ENCODE peak calls at places on chromosomes 5 and 9, in seven cellular contexts. One of them, this sample, is unnamed.

GRCh38 chr5:67026278-67026677 is 170.3 kb downstream of the CD180 start:
- DNase-seq in mammary epithelial cell: no peak
- DNase-seq in GM13976: no peak
- DNase-seq in Caco-2: no peak
- DNase-seq in GM10248: no peak
- DNase-seq in A549: no peak
- DNase-seq in HepG2: no peak
- DNase-seq in this sample: no peak

GRCh38 chr5:142644640-142645361 is 41.1 kb downstream of the FGF1 start:
- DNase-seq in mammary epithelial cell: peak; percentile 99
- DNase-seq in GM13976: no peak
- DNase-seq in Caco-2: no peak
- DNase-seq in GM10248: no peak
- DNase-seq in A549: peak; percentile 85
- DNase-seq in HepG2: no peak
- DNase-seq in this sample: no peak

GRCh38 chr5:154358410-154359221 is 87.2 kb upstream of the SAP30L start:
- DNase-seq in mammary epithelial cell: no peak
- DNase-seq in GM13976: no peak
- DNase-seq in Caco-2: no peak
- DNase-seq in GM10248: no peak
- DNase-seq in A549: no peak
- DNase-seq in HepG2: no peak
- DNase-seq in this sample: no peak

GRCh38 chr9:91890662-91891061 is 59.4 kb downstream of the ROR2 start:
- DNase-seq in mammary epithelial cell: no peak
- DNase-seq in GM13976: no peak
- DNase-seq in Caco-2: no peak
- DNase-seq in GM10248: no peak
- DNase-seq in A549: no peak
- DNase-seq in HepG2: no peak
- DNase-seq in this sample: no peak

GRCh38 chr5:35009657-35010056 is 38.1 kb downstream of the AGXT2 start:
- DNase-seq in mammary epithelial cell: no peak
- DNase-seq in GM13976: no peak
- DNase-seq in Caco-2: no peak
- DNase-seq in GM10248: no peak
- DNase-seq in A549: no peak
- DNase-seq in HepG2: no peak
- DNase-seq in this sample: no peak

GRCh38 chr5:5341531-5342292 is 80.8 kb upstream of the ICE1 start:
- DNase-seq in mammary epithelial cell: peak; percentile 40
- DNase-seq in GM13976: no peak
- DNase-seq in Caco-2: no peak
- DNase-seq in GM10248: no peak
- DNase-seq in A549: no peak
- DNase-seq in HepG2: no peak
- DNase-seq in this sample: no peak

GRCh38 chr9:121280715-121281613 is 13.0 kb downstream of the GSN start:
- DNase-seq in mammary epithelial cell: no peak
- DNase-seq in GM13976: no peak
- DNase-seq in Caco-2: no peak
- DNase-seq in GM10248: no peak
- DNase-seq in A549: no peak
- DNase-seq in HepG2: peak; percentile 80
- DNase-seq in this sample: no peak

GRCh38 chr5:1476181-1476966 is 31.1 kb upstream of the SLC6A3 start:
- DNase-seq in mammary epithelial cell: no peak
- DNase-seq in GM13976: no peak
- DNase-seq in Caco-2: no peak
- DNase-seq in GM10248: no peak
- DNase-seq in A549: no peak
- DNase-seq in HepG2: no peak
- DNase-seq in this sample: no peak

GRCh38 chr5:174491761-174492350 is 232.5 kb upstream of the MSX2 start:
- DNase-seq in mammary epithelial cell: no peak
- DNase-seq in GM13976: no peak
- DNase-seq in Caco-2: no peak
- DNase-seq in GM10248: no peak
- DNase-seq in A549: no peak
- DNase-seq in HepG2: no peak
- DNase-seq in this sample: no peak

GRCh38 chr9:99004717-99005460 is 61.2 kb downstream of the COL15A1 start:
- DNase-seq in mammary epithelial cell: no peak
- DNase-seq in GM13976: no peak
- DNase-seq in Caco-2: no peak
- DNase-seq in GM10248: no peak
- DNase-seq in A549: no peak
- DNase-seq in HepG2: no peak
- DNase-seq in this sample: no peak

GRCh38 chr9:69412741-69413150 is 87.7 kb downstream of the ENTREP1 start:
- DNase-seq in mammary epithelial cell: peak; percentile 32
- DNase-seq in GM13976: peak; percentile 47
- DNase-seq in Caco-2: peak; percentile 29
- DNase-seq in GM10248: no peak
- DNase-seq in A549: peak; percentile 75
- DNase-seq in HepG2: peak; percentile 39
- DNase-seq in this sample: peak; percentile 64

GRCh38 chr5:52150501-52150900 is 637.2 kb upstream of the ITGA1 start:
- DNase-seq in mammary epithelial cell: no peak
- DNase-seq in GM13976: no peak
- DNase-seq in Caco-2: peak; percentile 48
- DNase-seq in GM10248: no peak
- DNase-seq in A549: no peak
- DNase-seq in HepG2: peak; percentile 39
- DNase-seq in this sample: no peak

GRCh38 chr9:111983484-111983908 is 86.9 kb downstream of the UGCG start:
- DNase-seq in mammary epithelial cell: no peak
- DNase-seq in GM13976: peak; percentile 42
- DNase-seq in Caco-2: no peak
- DNase-seq in GM10248: peak; percentile 59
- DNase-seq in A549: no peak
- DNase-seq in HepG2: no peak
- DNase-seq in this sample: no peak

GRCh38 chr5:150469718-150470470 is 20.4 kb upstream of the RPS14 start:
- DNase-seq in mammary epithelial cell: peak; percentile 80
- DNase-seq in GM13976: no peak
- DNase-seq in Caco-2: peak; percentile 15
- DNase-seq in GM10248: no peak
- DNase-seq in A549: peak; percentile 46
- DNase-seq in HepG2: no peak
- DNase-seq in this sample: no peak

GRCh38 chr9:123399803-123400378 is 43.9 kb downstream of the CRB2 start:
- DNase-seq in mammary epithelial cell: no peak
- DNase-seq in GM13976: peak; percentile 74
- DNase-seq in Caco-2: peak; percentile 43
- DNase-seq in GM10248: peak; percentile 61
- DNase-seq in A549: peak; percentile 65
- DNase-seq in HepG2: no peak
- DNase-seq in this sample: no peak

GRCh38 chr5:139243425-139243965 is 45.3 kb upstream of the SIL1 start:
- DNase-seq in mammary epithelial cell: no peak
- DNase-seq in GM13976: no peak
- DNase-seq in Caco-2: no peak
- DNase-seq in GM10248: no peak
- DNase-seq in A549: no peak
- DNase-seq in HepG2: no peak
- DNase-seq in this sample: no peak

GRCh38 chr5:136039202-136039601 is 10.4 kb downstream of the TGFBI start:
- DNase-seq in mammary epithelial cell: no peak
- DNase-seq in GM13976: no peak
- DNase-seq in Caco-2: no peak
- DNase-seq in GM10248: no peak
- DNase-seq in A549: no peak
- DNase-seq in HepG2: no peak
- DNase-seq in this sample: no peak
- TF ChIP-seq CTCF in mammary epithelial cell: no peak
- TF ChIP-seq CTCF in GM13976: no peak
- TF ChIP-seq CTCF in Caco-2: no peak
- TF ChIP-seq CTCF in GM10248: no peak
- TF ChIP-seq CTCF in A549: no peak
- TF ChIP-seq CTCF in HepG2: no peak
- TF ChIP-seq CTCF in this sample: no peak

GRCh38 chr9:36150529-36151305 is 14.2 kb downstream of the GLIPR2 start:
- DNase-seq in mammary epithelial cell: no peak
- DNase-seq in GM13976: no peak
- DNase-seq in Caco-2: no peak
- DNase-seq in GM10248: no peak
- DNase-seq in A549: no peak
- DNase-seq in HepG2: peak; percentile 29
- DNase-seq in this sample: no peak
- TF ChIP-seq CTCF in mammary epithelial cell: no peak
- TF ChIP-seq CTCF in GM13976: no peak
- TF ChIP-seq CTCF in Caco-2: no peak
- TF ChIP-seq CTCF in GM10248: no peak
- TF ChIP-seq CTCF in A549: no peak
- TF ChIP-seq CTCF in HepG2: peak; percentile 17
- TF ChIP-seq CTCF in this sample: no peak

GRCh38 chr5:159102294-159102934 is 2.7 kb upstream of the EBF1 start:
- DNase-seq in mammary epithelial cell: no peak
- DNase-seq in GM13976: no peak
- DNase-seq in Caco-2: no peak
- DNase-seq in GM10248: no peak
- DNase-seq in A549: no peak
- DNase-seq in HepG2: no peak
- DNase-seq in this sample: no peak

GRCh38 chr5:159104759-159105317 is 5.1 kb upstream of the EBF1 start:
- DNase-seq in mammary epithelial cell: no peak
- DNase-seq in GM13976: peak; percentile 54
- DNase-seq in Caco-2: no peak
- DNase-seq in GM10248: peak; percentile 34
- DNase-seq in A549: no peak
- DNase-seq in HepG2: no peak
- DNase-seq in this sample: no peak

GRCh38 chr5:159105318-159106053 is 5.8 kb upstream of the EBF1 start:
- DNase-seq in mammary epithelial cell: no peak
- DNase-seq in GM13976: peak; percentile 30
- DNase-seq in Caco-2: no peak
- DNase-seq in GM10248: no peak
- DNase-seq in A549: no peak
- DNase-seq in HepG2: no peak
- DNase-seq in this sample: no peak

GRCh38 chr5:159103086-159103485 is 3.4 kb upstream of the EBF1 start:
- DNase-seq in mammary epithelial cell: no peak
- DNase-seq in GM13976: no peak
- DNase-seq in Caco-2: no peak
- DNase-seq in GM10248: no peak
- DNase-seq in A549: no peak
- DNase-seq in HepG2: no peak
- DNase-seq in this sample: no peak

GRCh38 chr5:159104058-159104651 is 4.4 kb upstream of the EBF1 start:
- DNase-seq in mammary epithelial cell: no peak
- DNase-seq in GM13976: peak; percentile 22
- DNase-seq in Caco-2: no peak
- DNase-seq in GM10248: peak; percentile 15
- DNase-seq in A549: peak; percentile 35
- DNase-seq in HepG2: no peak
- DNase-seq in this sample: no peak
- TF ChIP-seq CTCF in mammary epithelial cell: no peak
- TF ChIP-seq CTCF in GM13976: peak; percentile 49
- TF ChIP-seq CTCF in Caco-2: no peak
- TF ChIP-seq CTCF in GM10248: peak; percentile 4
- TF ChIP-seq CTCF in A549: peak; percentile 48
- TF ChIP-seq CTCF in HepG2: peak; percentile 26
- TF ChIP-seq CTCF in this sample: peak; percentile 56

GRCh38 chr5:147394273-147394672 is 115.6 kb downstream of the DPYSL3 start:
- DNase-seq in mammary epithelial cell: no peak
- DNase-seq in GM13976: no peak
- DNase-seq in Caco-2: no peak
- DNase-seq in GM10248: no peak
- DNase-seq in A549: no peak
- DNase-seq in HepG2: no peak
- DNase-seq in this sample: no peak

GRCh38 chr5:147390654-147391053 is 119.2 kb downstream of the DPYSL3 start:
- DNase-seq in mammary epithelial cell: no peak
- DNase-seq in GM13976: no peak
- DNase-seq in Caco-2: no peak
- DNase-seq in GM10248: no peak
- DNase-seq in A549: no peak
- DNase-seq in HepG2: no peak
- DNase-seq in this sample: no peak

GRCh38 chr5:147396070-147396469 is 113.8 kb downstream of the DPYSL3 start:
- DNase-seq in mammary epithelial cell: no peak
- DNase-seq in GM13976: no peak
- DNase-seq in Caco-2: no peak
- DNase-seq in GM10248: no peak
- DNase-seq in A549: no peak
- DNase-seq in HepG2: no peak
- DNase-seq in this sample: no peak

GRCh38 chr5:147391781-147392180 is 118.1 kb downstream of the DPYSL3 start:
- DNase-seq in mammary epithelial cell: peak; percentile 61
- DNase-seq in GM13976: no peak
- DNase-seq in Caco-2: peak; percentile 54
- DNase-seq in GM10248: no peak
- DNase-seq in A549: peak; percentile 48
- DNase-seq in HepG2: peak; percentile 25
- DNase-seq in this sample: no peak

GRCh38 chr5:147393866-147394265 is 116.0 kb downstream of the DPYSL3 start:
- DNase-seq in mammary epithelial cell: no peak
- DNase-seq in GM13976: no peak
- DNase-seq in Caco-2: no peak
- DNase-seq in GM10248: no peak
- DNase-seq in A549: no peak
- DNase-seq in HepG2: no peak
- DNase-seq in this sample: no peak
- TF ChIP-seq CTCF in mammary epithelial cell: peak; percentile 30
- TF ChIP-seq CTCF in GM13976: no peak
- TF ChIP-seq CTCF in Caco-2: peak; percentile 9
- TF ChIP-seq CTCF in GM10248: no peak
- TF ChIP-seq CTCF in A549: no peak
- TF ChIP-seq CTCF in HepG2: no peak
- TF ChIP-seq CTCF in this sample: peak; percentile 41

DNA sequence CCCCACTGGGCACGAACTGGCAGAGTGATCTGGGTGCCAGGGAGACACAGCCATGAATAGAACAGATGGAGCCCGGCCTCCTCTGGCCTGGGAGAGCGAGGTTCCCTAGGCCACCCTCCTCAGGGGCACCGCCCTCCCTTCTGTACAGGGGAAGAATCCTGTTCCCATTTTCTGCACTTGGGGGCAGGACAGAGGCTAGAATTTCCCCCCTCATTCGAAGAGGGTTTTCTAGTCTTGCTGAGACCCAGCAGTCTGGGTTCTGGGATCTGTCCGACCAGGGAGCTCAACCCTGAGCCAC is 52.7 kb downstream of the COL5A1 start:
- DNase-seq in mammary epithelial cell: no peak
- DNase-seq in GM13976: no peak
- DNase-seq in Caco-2: no peak
- DNase-seq in GM10248: no peak
- DNase-seq in A549: no peak
- DNase-seq in HepG2: no peak
- DNase-seq in this sample: no peak
- TF ChIP-seq CTCF in mammary epithelial cell: no peak
- TF ChIP-seq CTCF in GM13976: no peak
- TF ChIP-seq CTCF in Caco-2: no peak
- TF ChIP-seq CTCF in GM10248: no peak
- TF ChIP-seq CTCF in A549: no peak
- TF ChIP-seq CTCF in HepG2: no peak
- TF ChIP-seq CTCF in this sample: no peak

This sample was measured in progenitor cell of endocrine pancreas.